ENCODE peak calls at places on chromosomes 4 and X, in seven cellular contexts. H is naive thymus-derived CD4-positive, alpha-beta T cell; M is lung; Z is dermis blood vessel endothelial cell; O is EL; D is T47D; P is suprapubic skin. F is an unnamed sample.
A peak's percentile ranks its signal among the peaks of the same experiment; 100 is the strongest.

GRCh38 chr4:143336828-143337599 is at the start of gene GAB1:
- DNase-seq in H (no peak), M (peak; percentile 37), Z (peak; percentile 86), O (peak; percentile 84), D (no peak), P (peak; percentile 84), F (no peak)

GRCh38 chr4:125741825-125742452 is 427.2 kb downstream of the FAT4 start:
- DNase-seq in H (no peak), M (no peak), Z (peak; percentile 69), O (peak; percentile 31), D (peak; percentile 32), P (no peak), F (no peak)

GRCh38 chrX:74179071-74179470 is 124.9 kb upstream of the ZCCHC13 start:
- DNase-seq in H (no peak), M (no peak), Z (no peak), O (peak; percentile 13), D (no peak), P (no peak), F (no peak)

GRCh38 chrX:133307637-133308485 is 89.7 kb upstream of the TFDP3 start:
- DNase-seq in H (no peak), M (no peak), Z (no peak), O (no peak), D (no peak), P (no peak), F (no peak)

GRCh38 chrX:2862404-2862803 is 33.7 kb downstream of the GYG2 start:
- DNase-seq in H (no peak), M (no peak), Z (no peak), O (no peak), D (no peak), P (no peak), F (no peak)

GRCh38 chr4:158157412-158157811 is 15.4 kb downstream of the GASK1B start:
- DNase-seq in H (no peak), M (no peak), Z (no peak), O (no peak), D (no peak), P (no peak), F (no peak)

GRCh38 chr4:108466936-108467902 is 153.2 kb upstream of the RPL34 start:
- DNase-seq in H (peak; percentile 54), M (no peak), Z (no peak), O (peak; percentile 80), D (no peak), P (no peak), F (no peak)

GRCh38 chr4:1026115-1026514 is 14.7 kb downstream of the FGFRL1 start:
- DNase-seq in H (no peak), M (no peak), Z (peak; percentile 34), O (no peak), D (peak; percentile 80), P (no peak), F (no peak)

GRCh38 chrX:20320461-20321159 is 53.9 kb upstream of the RPS6KA3 start:
- DNase-seq in H (no peak), M (no peak), Z (no peak), O (no peak), D (no peak), P (no peak), F (no peak)

GRCh38 chr4:134552063-134552462 is 350.5 kb upstream of the PABPC4L start:
- DNase-seq in H (no peak), M (no peak), Z (no peak), O (no peak), D (no peak), P (no peak), F (no peak)

GRCh38 chr4:142719854-142720541 is 126.1 kb downstream of the INPP4B start:
- DNase-seq in H (no peak), M (no peak), Z (peak; percentile 48), O (peak; percentile 44), D (no peak), P (no peak), F (peak; percentile 37)

GRCh38 chr4:166535865-166536264 is 662.8 kb downstream of the TLL1 start:
- DNase-seq in H (no peak), M (no peak), Z (no peak), O (no peak), D (no peak), P (no peak), F (no peak)

GRCh38 chr4:114296126-114296525 is 302.5 kb upstream of the UGT8 start:
- DNase-seq in H (no peak), M (no peak), Z (no peak), O (no peak), D (no peak), P (no peak), F (no peak)